ENCODE peak calls at places on chromosomes 13 and 19, in six cellular contexts. One of them, this sample, is unnamed.

GRCh38 chr13:30869491-30869890 is 36.6 kb upstream of the MEDAG start:
- DNase-seq in suprapubic skin: no peak
- DNase-seq in stomach: no peak
- DNase-seq in transverse colon: no peak
- DNase-seq in sigmoid colon: no peak
- DNase-seq in K562: no peak
- DNase-seq in this sample: no peak

GRCh38 chr19:58400638-58400915 is 5.1 kb downstream of the RNF225 start:
- DNase-seq in suprapubic skin: no peak
- DNase-seq in K562: no peak
- DNase-seq in stomach: no peak
- DNase-seq in sigmoid colon: no peak
- DNase-seq in transverse colon: no peak
- DNase-seq in this sample: no peak

GRCh38 chr13:110600980-110601379 is 14.4 kb upstream of the NAXD start:
- DNase-seq in suprapubic skin: no peak
- DNase-seq in stomach: no peak
- DNase-seq in K562: no peak
- DNase-seq in transverse colon: no peak
- DNase-seq in sigmoid colon: no peak
- DNase-seq in this sample: no peak

GRCh38 chr19:32566246-32566830 is 14.7 kb upstream of the PDCD5 start:
- DNase-seq in suprapubic skin: no peak
- DNase-seq in K562: no peak
- DNase-seq in sigmoid colon: no peak
- DNase-seq in transverse colon: no peak
- DNase-seq in stomach: no peak
- DNase-seq in this sample: no peak

GRCh38 chr13:109869312-109870237 is 83.2 kb upstream of the IRS2 start:
- DNase-seq in sigmoid colon: peak; percentile 93
- DNase-seq in suprapubic skin: peak; percentile 69
- DNase-seq in K562: peak; percentile 34
- DNase-seq in transverse colon: peak; percentile 64
- DNase-seq in stomach: peak; percentile 75
- DNase-seq in this sample: peak; percentile 69

GRCh38 chr19:38506723-38507550 is 73.4 kb downstream of the RYR1 start:
- DNase-seq in sigmoid colon: peak; percentile 89
- DNase-seq in suprapubic skin: peak; percentile 93
- DNase-seq in transverse colon: peak; percentile 88
- DNase-seq in K562: peak; percentile 99
- DNase-seq in stomach: peak; percentile 93
- DNase-seq in this sample: peak; percentile 86

GRCh38 chr13:34412817-34413365 is 529.2 kb upstream of the NBEA start:
- DNase-seq in sigmoid colon: no peak
- DNase-seq in K562: no peak
- DNase-seq in suprapubic skin: no peak
- DNase-seq in transverse colon: no peak
- DNase-seq in stomach: no peak
- DNase-seq in this sample: no peak

GRCh38 chr19:53086949-53087348 is 16.3 kb downstream of the ZNF160 start:
- DNase-seq in stomach: no peak
- DNase-seq in suprapubic skin: no peak
- DNase-seq in sigmoid colon: no peak
- DNase-seq in K562: no peak
- DNase-seq in transverse colon: no peak
- DNase-seq in this sample: no peak

GRCh38 chr13:44257806-44258205 is 115.8 kb upstream of the SERP2 start:
- DNase-seq in suprapubic skin: no peak
- DNase-seq in K562: no peak
- DNase-seq in stomach: no peak
- DNase-seq in sigmoid colon: no peak
- DNase-seq in transverse colon: no peak
- DNase-seq in this sample: no peak

GRCh38 chr13:73765651-73766384 is 368.4 kb downstream of the KLF12 start:
- DNase-seq in stomach: peak; percentile 81
- DNase-seq in transverse colon: peak; percentile 81
- DNase-seq in suprapubic skin: peak; percentile 65
- DNase-seq in K562: peak; percentile 6
- DNase-seq in sigmoid colon: peak; percentile 91
- DNase-seq in this sample: peak; percentile 59

GRCh38 chr19:33143897-33144405 is 12.0 kb downstream of the WDR88 start:
- DNase-seq in K562: peak; percentile 75
- DNase-seq in sigmoid colon: peak; percentile 84
- DNase-seq in stomach: peak; percentile 73
- DNase-seq in suprapubic skin: peak; percentile 73
- DNase-seq in transverse colon: peak; percentile 71
- DNase-seq in this sample: peak; percentile 81

GRCh38 chr19:14433454-14434156 is 499 bp downstream of the PKN1 start:
- DNase-seq in suprapubic skin: peak; percentile 73
- DNase-seq in K562: no peak
- DNase-seq in sigmoid colon: no peak
- DNase-seq in transverse colon: peak; percentile 75
- DNase-seq in stomach: peak; percentile 62
- DNase-seq in this sample: peak; percentile 86

GRCh38 chr19:41844601-41845000 is at the start of gene LYPD4:
- DNase-seq in stomach: no peak
- DNase-seq in suprapubic skin: no peak
- DNase-seq in K562: no peak
- DNase-seq in transverse colon: no peak
- DNase-seq in sigmoid colon: no peak
- DNase-seq in this sample: peak; percentile 80

GRCh38 chr13:104106705-104107393 is 1040.6 kb upstream of the SLC10A2 start:
- DNase-seq in transverse colon: no peak
- DNase-seq in suprapubic skin: no peak
- DNase-seq in stomach: no peak
- DNase-seq in K562: no peak
- DNase-seq in sigmoid colon: no peak
- DNase-seq in this sample: no peak

GRCh38 chr19:15455996-15456395 is 6.2 kb upstream of the WIZ start:
- DNase-seq in K562: no peak
- DNase-seq in suprapubic skin: no peak
- DNase-seq in sigmoid colon: no peak
- DNase-seq in transverse colon: no peak
- DNase-seq in stomach: no peak
- DNase-seq in this sample: no peak

GRCh38 chr19:18100710-18101109 is 3.1 kb downstream of the MAST3 start:
- DNase-seq in suprapubic skin: no peak
- DNase-seq in stomach: no peak
- DNase-seq in K562: peak; percentile 37
- DNase-seq in sigmoid colon: no peak
- DNase-seq in transverse colon: no peak
- DNase-seq in this sample: no peak

GRCh38 chr19:53945441-53945840 is 17.3 kb upstream of the CACNG8 start:
- DNase-seq in suprapubic skin: no peak
- DNase-seq in transverse colon: no peak
- DNase-seq in K562: peak; percentile 14
- DNase-seq in sigmoid colon: no peak
- DNase-seq in stomach: no peak
- DNase-seq in this sample: no peak

GRCh38 chr19:17673937-17674799 is 14.0 kb downstream of the UNC13A start:
- DNase-seq in sigmoid colon: no peak
- DNase-seq in transverse colon: no peak
- DNase-seq in stomach: no peak
- DNase-seq in K562: no peak
- DNase-seq in suprapubic skin: no peak
- DNase-seq in this sample: peak; percentile 64

GRCh38 chr19:18408053-18408476 is 10.6 kb upstream of the LRRC25 start:
- DNase-seq in sigmoid colon: no peak
- DNase-seq in K562: peak; percentile 81
- DNase-seq in transverse colon: peak; percentile 72
- DNase-seq in stomach: peak; percentile 74
- DNase-seq in suprapubic skin: no peak
- DNase-seq in this sample: no peak

GRCh38 chr13:27242642-27243185 is 8.6 kb upstream of the RPL21 start:
- DNase-seq in transverse colon: no peak
- DNase-seq in K562: peak; percentile 70
- DNase-seq in stomach: no peak
- DNase-seq in sigmoid colon: no peak
- DNase-seq in suprapubic skin: no peak
- DNase-seq in this sample: no peak

GRCh38 chr13:111044087-111044830 is 70.9 kb upstream of the ARHGEF7 start:
- DNase-seq in sigmoid colon: no peak
- DNase-seq in stomach: no peak
- DNase-seq in transverse colon: no peak
- DNase-seq in suprapubic skin: no peak
- DNase-seq in K562: no peak
- DNase-seq in this sample: no peak

GRCh38 chr13:110012102-110012739 is 225.8 kb upstream of the IRS2 start:
- DNase-seq in suprapubic skin: no peak
- DNase-seq in transverse colon: no peak
- DNase-seq in stomach: no peak
- DNase-seq in sigmoid colon: no peak
- DNase-seq in K562: no peak
- DNase-seq in this sample: no peak

GRCh38 chr13:50106559-50106958 is 91.3 kb downstream of the KCNRG start:
- DNase-seq in K562: no peak
- DNase-seq in transverse colon: no peak
- DNase-seq in stomach: no peak
- DNase-seq in sigmoid colon: no peak
- DNase-seq in suprapubic skin: no peak
- DNase-seq in this sample: no peak
- H3K4me3 ChIP-seq in K562: no peak overlapping the region
- H3K4me3 ChIP-seq in transverse colon: no peak overlapping the region
- H3K4me3 ChIP-seq in stomach: no peak overlapping the region
- H3K4me3 ChIP-seq in sigmoid colon: no peak overlapping the region
- H3K4me3 ChIP-seq in suprapubic skin: no peak overlapping the region
- H3K4me3 ChIP-seq in this sample: no peak overlapping the region

DNA sequence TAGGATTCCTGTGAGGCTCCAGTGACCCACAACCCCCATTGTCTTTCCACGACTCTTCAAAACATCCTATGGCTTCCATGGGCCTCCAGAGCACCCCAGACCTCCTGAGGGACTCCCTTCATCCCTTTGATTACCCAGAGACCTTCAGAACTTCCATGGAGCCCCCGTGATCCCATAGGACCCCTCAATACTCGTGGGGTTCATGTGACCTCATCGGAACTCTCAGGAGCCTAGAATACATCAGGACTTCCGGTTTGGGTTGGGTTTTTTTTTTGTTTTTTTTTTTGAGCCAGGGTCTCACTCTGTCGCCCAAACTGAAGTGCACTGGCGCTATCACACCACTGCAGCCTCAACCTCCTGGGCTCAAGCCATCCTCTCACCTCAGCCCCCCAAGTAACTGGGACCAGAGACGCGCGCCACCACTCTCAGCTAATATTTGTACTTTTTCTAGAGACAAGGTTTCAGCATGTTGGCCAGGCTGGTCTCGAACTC is 778 bp downstream of the ALDH16A1 start:
- DNase-seq in stomach: no peak
- DNase-seq in suprapubic skin: no peak
- DNase-seq in K562: no peak
- DNase-seq in transverse colon: no peak
- DNase-seq in sigmoid colon: no peak
- DNase-seq in this sample: no peak
- TF ChIP-seq EP300 in stomach: no peak
- TF ChIP-seq EP300 in suprapubic skin: no peak
- TF ChIP-seq EP300 in K562: no peak
- TF ChIP-seq EP300 in transverse colon: no peak
- TF ChIP-seq EP300 in sigmoid colon: no peak
- TF ChIP-seq EP300 in this sample: no peak

GRCh38 chr13:24221007-24221406 is 60.5 kb downstream of the SPATA13 start:
- DNase-seq in suprapubic skin: no peak
- DNase-seq in stomach: no peak
- DNase-seq in K562: peak; percentile 3
- DNase-seq in transverse colon: no peak
- DNase-seq in sigmoid colon: no peak
- DNase-seq in this sample: no peak

GRCh38 chr13:24218320-24218719 is 57.8 kb downstream of the SPATA13 start:
- DNase-seq in transverse colon: no peak
- DNase-seq in suprapubic skin: no peak
- DNase-seq in K562: no peak
- DNase-seq in sigmoid colon: no peak
- DNase-seq in stomach: no peak
- DNase-seq in this sample: no peak

GRCh38 chr13:24217601-24218281 is 57.2 kb downstream of the SPATA13 start:
- DNase-seq in sigmoid colon: no peak
- DNase-seq in suprapubic skin: no peak
- DNase-seq in stomach: peak; percentile 56
- DNase-seq in transverse colon: peak; percentile 80
- DNase-seq in K562: no peak
- DNase-seq in this sample: no peak

GRCh38 chr13:24218977-24219376 is 58.5 kb downstream of the SPATA13 start:
- DNase-seq in stomach: no peak
- DNase-seq in transverse colon: no peak
- DNase-seq in sigmoid colon: no peak
- DNase-seq in K562: no peak
- DNase-seq in suprapubic skin: no peak
- DNase-seq in this sample: no peak

DNA sequence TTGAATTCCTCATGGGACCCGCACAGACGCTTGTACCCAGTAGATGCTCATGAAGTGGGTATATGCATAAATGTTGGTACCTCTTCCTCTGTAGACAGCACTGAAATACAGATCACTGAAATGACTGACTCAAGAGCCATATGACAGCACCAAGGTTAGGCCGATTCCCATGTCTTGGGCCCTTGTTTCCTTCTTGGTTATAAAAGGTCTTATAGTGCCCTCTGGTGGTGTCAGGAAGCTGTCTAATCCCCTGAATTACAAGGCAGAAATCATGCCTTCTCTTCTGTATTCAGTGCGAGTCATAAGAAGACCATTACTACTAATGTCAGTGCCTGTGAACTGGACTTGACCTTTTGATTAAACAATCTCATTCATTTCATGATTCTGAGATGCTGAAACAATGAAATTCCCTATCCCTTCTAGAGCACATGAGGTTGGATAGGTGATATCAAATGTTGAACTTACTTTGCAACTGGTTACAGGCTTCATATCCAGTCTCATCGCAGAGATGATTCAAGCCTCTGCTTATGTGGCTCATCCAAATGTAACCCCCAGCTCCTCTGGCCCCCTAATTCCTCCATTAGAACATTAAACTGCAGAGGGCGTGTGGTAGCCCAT is 59.7 kb downstream of the SPATA13 start:
- DNase-seq in sigmoid colon: no peak
- DNase-seq in suprapubic skin: no peak
- DNase-seq in K562: peak; percentile 66
- DNase-seq in stomach: peak; percentile 61
- DNase-seq in transverse colon: peak; percentile 59
- DNase-seq in this sample: peak; percentile 55
- TF ChIP-seq POLR2AphosphoS5 in sigmoid colon: no peak
- TF ChIP-seq POLR2AphosphoS5 in suprapubic skin: no peak
- TF ChIP-seq POLR2AphosphoS5 in K562: no peak
- TF ChIP-seq POLR2AphosphoS5 in stomach: peak; percentile 71
- TF ChIP-seq POLR2AphosphoS5 in transverse colon: peak; percentile 27
- TF ChIP-seq POLR2AphosphoS5 in this sample: no peak

DNA sequence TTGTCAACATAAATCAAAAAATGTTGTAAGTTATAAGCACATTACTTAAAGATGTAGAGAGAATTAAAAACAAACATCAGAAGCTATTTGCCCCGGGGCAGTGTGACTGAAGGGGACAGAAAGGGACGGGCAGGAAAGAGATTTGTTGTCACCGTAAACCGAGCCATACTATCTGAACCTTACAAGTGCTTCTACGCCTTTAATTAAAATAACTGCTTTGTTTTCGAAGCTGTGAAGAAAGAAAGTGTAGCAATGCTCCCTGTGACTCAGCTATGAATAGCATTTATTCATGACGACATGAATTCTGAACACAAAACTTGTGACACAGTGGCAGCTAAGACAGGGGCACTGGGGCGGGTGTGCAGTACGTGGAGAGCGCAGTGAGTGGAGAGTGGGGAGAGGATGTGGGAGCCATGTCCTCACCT is 30.0 kb downstream of the ZNF787 start:
- DNase-seq in sigmoid colon: no peak
- DNase-seq in stomach: no peak
- DNase-seq in transverse colon: no peak
- DNase-seq in suprapubic skin: peak; percentile 33
- DNase-seq in K562: no peak
- DNase-seq in this sample: no peak
- H3K4me3 ChIP-seq in sigmoid colon: no peak overlapping the region
- H3K4me3 ChIP-seq in stomach: no peak overlapping the region
- H3K4me3 ChIP-seq in transverse colon: no peak overlapping the region
- H3K4me3 ChIP-seq in suprapubic skin: peak overlapping the region; percentile 24
- H3K4me3 ChIP-seq in K562: no peak overlapping the region
- H3K4me3 ChIP-seq in this sample: no peak overlapping the region

This sample was measured in upper lobe of left lung.